ENCODE peak calls at places on chromosome 3, in four cellular contexts. Y is GM23338, Q is IMR-90, Z is neuronal stem cell. B is an unnamed sample. For H3K4me1, the result is how much of the 10 kb centered on the place peaks cover.

GRCh38 chr3:149662240-149662887 is 4.5 kb upstream of the WWTR1 start:
- DNase-seq in Y (no peak), Z (no peak), Q (peak), B (no peak)

GRCh38 chr3:45497963-45498362 is 96.6 kb upstream of the LIMD1 start:
- DNase-seq in Q (no peak), Z (no peak), Y (no peak), B (no peak)

GRCh38 chr3:125280966-125281365 is 68.4 kb upstream of the SLC12A8 start:
- DNase-seq in Z (no peak), Y (peak), Q (peak), B (no peak)

GRCh38 chr3:42117175-42118008 is 26.2 kb downstream of the TRAK1 start:
- DNase-seq in Q (peak), Y (peak), Z (no peak), B (peak)

GRCh38 chr3:185280572-185281365 is 26.9 kb upstream of the EHHADH start:
- DNase-seq in Z (no peak), Q (peak), Y (peak), B (peak)

GRCh38 chr3:30516238-30516637 is 90.2 kb upstream of the TGFBR2 start:
- DNase-seq in Z (no peak), Q (peak), Y (no peak), B (no peak)

GRCh38 chr3:178476886-178477285 is 59.4 kb upstream of the KCNMB2 start:
- DNase-seq in Z (no peak), Y (no peak), Q (no peak), B (no peak)

GRCh38 chr3:49896345-49896744 is 7.3 kb downstream of the MST1R start:
- DNase-seq in Q (no peak), Z (no peak), Y (no peak), B (no peak)

GRCh38 chr3:65265942-65266341 is 578.1 kb upstream of the ADAMTS9 start:
- DNase-seq in Z (no peak), Q (no peak), Y (peak), B (no peak)

GRCh38 chr3:160134964-160135363 is 90.3 kb upstream of the C3orf80 start:
- DNase-seq in Q (peak), Y (no peak), Z (no peak), B (no peak)

GRCh38 chr3:153043729-153044314 is 118.2 kb upstream of the RAP2B start:
- DNase-seq in Q (peak), Y (no peak), Z (no peak), B (no peak)

GRCh38 chr3:55690746-55691540 is 203.8 kb upstream of the WNT5A start:
- DNase-seq in Y (peak), Z (peak), Q (no peak), B (peak)

GRCh38 chr3:24254649-24255048 is 240.0 kb downstream of the THRB start:
- DNase-seq in Q (peak), Y (no peak), Z (no peak), B (no peak)

GRCh38 chr3:10187295-10187876 is 22.7 kb downstream of the IRAK2 start:
- DNase-seq in Z (no peak), Y (peak), Q (no peak), B (no peak)

GRCh38 chr3:182180646-182181385 is 469.1 kb downstream of the SOX2 start:
- DNase-seq in Q (no peak), Y (no peak), Z (peak), B (peak)

GRCh38 chr3:64266065-64266874 is 41.0 kb upstream of the PRICKLE2 start:
- DNase-seq in Z (no peak), Y (no peak), Q (peak), B (no peak)

GRCh38 chr3:120425877-120426276 is 24.9 kb downstream of the FSTL1 start:
- DNase-seq in Z (no peak), Y (no peak), Q (peak), B (no peak)

GRCh38 chr3:101119535-101119934 is 126.3 kb upstream of the ABI3BP start:
- DNase-seq in Y (no peak), Q (peak), Z (no peak), B (no peak)

GRCh38 chr3:63508305-63508704 is 144.2 kb upstream of the SNTN start:
- DNase-seq in Q (no peak), Z (no peak), Y (no peak), B (no peak)

GRCh38 chr3:43995078-43995928 is 246.4 kb upstream of the TOPAZ1 start:
- DNase-seq in Q (no peak), Z (peak), Y (peak), B (peak)

GRCh38 chr3:197331131-197331530 is 32.7 kb upstream of the DLG1 start:
- DNase-seq in Z (no peak), Q (no peak), Y (peak), B (no peak)

GRCh38 chr3:106631378-106632083 is 745.7 kb upstream of the CCDC54 start:
- DNase-seq in Y (no peak), Q (no peak), Z (no peak), B (no peak)

GRCh38 chr3:39907981-39908380 is 98.6 kb downstream of the MYRIP start:
- DNase-seq in Y (no peak), Q (no peak), Z (no peak), B (no peak)

GRCh38 chr3:120855665-120856437 is 52.2 kb upstream of the STXBP5L start:
- DNase-seq in Y (peak), Q (peak), Z (no peak), B (no peak)

GRCh38 chr3:18531662-18532061 is 106.5 kb upstream of the SATB1 start:
- DNase-seq in Z (no peak), Q (no peak), Y (no peak), B (no peak)
- H2AFZ ChIP-seq in Z (no peak), Q (no peak), Y (no peak), B (no peak)

DNA sequence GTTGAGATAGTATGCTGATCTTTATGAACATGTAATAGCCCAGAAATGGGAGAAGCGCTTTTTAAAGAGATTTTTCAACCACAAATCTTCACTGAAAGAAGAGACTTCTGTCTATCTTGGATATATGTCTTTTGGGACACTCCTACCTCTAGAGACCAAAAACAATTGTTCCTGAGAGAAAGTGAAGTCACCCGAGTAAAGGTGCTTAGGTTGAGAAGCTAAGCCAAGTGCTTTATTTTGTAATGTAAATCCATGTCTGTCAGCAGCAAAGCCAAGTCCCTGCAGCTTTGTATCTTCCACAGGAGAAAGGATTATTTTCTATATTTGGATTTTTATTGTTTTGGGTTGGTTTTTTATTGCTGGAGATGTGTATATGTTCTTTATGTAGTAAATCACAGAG is 32.1 kb upstream of the B3GALNT1 start:
- DNase-seq in Y (peak), Z (no peak), Q (no peak), B (no peak)
- H3K4me1 ChIP-seq in Y (under half), Z (under half), Q (under half), B (under half)

DNA sequence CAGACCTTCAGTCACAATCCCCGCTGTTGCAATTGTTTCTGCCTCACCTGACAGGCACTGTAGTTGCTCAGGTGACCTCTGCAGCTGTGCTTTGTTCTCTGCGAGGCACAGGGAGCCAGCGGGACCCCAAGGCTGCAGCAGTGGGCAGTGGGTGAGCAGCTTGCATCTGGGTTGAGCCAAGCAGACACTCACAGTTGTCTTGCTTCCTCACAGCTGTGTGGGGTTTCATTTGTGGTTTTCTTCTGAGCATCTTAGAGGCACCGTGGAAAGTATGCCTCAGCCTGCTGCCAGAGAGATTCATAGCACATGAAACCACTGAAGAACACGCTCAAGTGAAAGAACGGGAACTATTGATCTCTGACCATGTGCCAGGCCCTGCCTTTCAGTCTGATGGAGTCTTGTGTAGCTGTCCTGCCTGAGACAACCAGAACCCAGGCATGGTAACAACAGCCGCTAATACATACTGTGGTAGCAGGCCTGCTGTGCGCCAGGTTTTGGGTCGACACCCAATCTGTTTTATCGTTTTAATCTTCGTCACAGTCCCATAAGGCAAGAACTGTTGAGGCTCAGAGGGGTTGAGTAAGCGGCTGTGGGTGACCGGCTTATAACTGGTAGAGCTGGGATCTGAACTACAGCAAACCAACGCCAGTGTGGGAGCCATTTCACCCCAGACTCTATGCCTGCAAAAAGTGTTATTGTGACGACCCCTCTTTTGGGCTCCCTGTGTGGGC is 33.4 kb downstream of the GRK7 start:
- DNase-seq in Q (no peak), Y (no peak), Z (no peak), B (no peak)
- H2AFZ ChIP-seq in Q (peak), Y (peak), Z (peak), B (peak)

DNA sequence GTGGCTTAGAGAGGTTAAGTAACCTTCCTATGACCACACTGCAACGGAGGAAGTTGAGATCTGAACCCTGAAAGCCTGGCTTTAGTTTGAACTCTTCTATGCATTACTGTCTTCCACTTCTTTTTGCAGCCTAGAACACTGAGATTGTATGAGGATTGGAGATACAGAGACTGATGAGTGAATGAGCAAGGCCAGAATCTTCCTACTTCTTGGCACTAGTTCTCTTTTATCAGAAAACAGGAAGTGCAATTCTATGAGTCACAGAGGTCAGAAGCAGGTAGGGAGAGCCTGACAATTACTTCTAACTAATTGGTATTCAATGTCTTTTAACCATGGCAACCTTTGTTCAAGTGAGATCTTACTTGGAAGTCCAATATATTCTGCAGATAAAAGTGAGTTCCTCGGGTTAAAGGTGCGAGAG is 219.0 kb downstream of the SHQ1 start:
- DNase-seq in Q (no peak), Z (no peak), Y (no peak), B (no peak)
- H3K4me1 ChIP-seq in Q (under half), Z (under half), Y (under half), B (under half)

DNA sequence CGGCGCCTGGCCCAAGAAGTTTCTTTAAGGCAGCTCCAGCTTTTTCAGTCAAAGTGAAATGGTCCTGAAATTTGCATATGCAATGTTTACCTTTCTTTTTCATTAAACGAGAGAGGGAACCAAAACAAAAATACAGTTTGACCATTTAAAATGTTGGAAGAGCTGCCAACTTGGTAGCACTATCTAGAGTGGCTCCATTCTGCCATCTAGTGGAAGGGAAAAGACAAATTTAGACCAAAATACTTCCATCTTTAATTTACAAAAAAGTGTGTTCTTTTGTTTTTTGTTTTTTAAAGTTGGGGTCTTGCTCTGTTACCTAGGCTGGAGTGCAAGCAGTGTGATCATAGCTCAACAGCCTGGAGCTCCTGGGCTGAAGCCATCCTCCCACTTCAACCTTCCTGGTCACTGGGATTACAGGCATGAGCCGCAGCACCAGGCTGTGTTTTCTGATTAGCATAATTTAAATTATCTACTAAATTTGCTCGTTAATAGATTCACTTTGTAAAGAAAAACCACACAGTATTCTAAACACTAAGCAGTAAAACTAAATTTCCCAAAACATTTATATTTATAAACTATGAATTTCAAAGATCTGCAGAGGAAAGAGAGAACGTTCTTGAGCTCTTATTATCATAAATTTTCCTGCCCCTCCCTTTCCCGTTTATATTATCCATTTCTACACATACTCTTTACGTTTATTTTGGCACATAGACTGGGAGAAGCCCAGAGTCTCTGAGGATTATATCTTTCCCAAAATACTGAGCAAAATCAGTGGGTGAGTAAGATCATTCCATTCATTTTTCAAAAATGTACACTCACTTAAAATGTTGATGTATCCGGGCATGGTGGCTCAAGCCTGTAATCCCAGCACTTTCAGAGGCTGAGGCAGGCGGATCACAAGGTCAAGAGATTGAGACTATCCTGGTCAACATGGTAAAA is 15.4 kb upstream of the RFC4 start:
- DNase-seq in Q (peak), Y (peak), Z (no peak), B (peak)
- H2AFZ ChIP-seq in Q (peak), Y (no peak), Z (peak), B (no peak)

GRCh38 chr3:71247221-71247947 is 336.1 kb downstream of the FOXP1 start:
- DNase-seq in Q (peak), Z (no peak), Y (peak), B (peak)

GRCh38 chr3:71244153-71245051 is 339.1 kb downstream of the FOXP1 start:
- DNase-seq in Q (peak), Z (no peak), Y (no peak), B (peak)

GRCh38 chr3:71245971-71246860 is 337.3 kb downstream of the FOXP1 start:
- DNase-seq in Y (no peak), Z (no peak), Q (no peak), B (peak)

GRCh38 chr3:71243230-71243629 is 340.3 kb downstream of the FOXP1 start:
- DNase-seq in Q (no peak), Y (no peak), Z (no peak), B (no peak)

DNA sequence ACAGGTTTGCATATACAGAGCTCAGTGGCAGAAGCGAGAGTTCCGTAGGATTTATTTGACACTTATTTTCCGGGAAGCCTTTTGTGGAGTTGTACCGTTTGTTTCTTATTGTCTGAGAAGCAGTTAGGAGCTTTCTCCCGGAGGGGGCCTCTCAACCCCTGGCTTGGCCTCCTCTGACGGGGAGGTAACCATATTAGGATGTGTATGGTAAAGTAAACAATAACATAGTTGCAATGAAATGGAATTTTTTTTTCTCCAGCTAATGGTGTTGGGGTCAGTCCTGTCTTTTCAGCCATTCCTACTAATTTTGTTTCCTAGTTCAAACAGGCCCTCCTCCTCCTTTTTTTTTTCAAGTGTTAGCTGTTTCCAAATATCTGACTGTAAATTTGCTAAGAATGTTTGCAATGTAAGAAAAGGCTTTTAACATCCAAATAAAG is 338.5 kb downstream of the FOXP1 start:
- DNase-seq in Y (peak), Z (no peak), Q (peak), B (peak)
- H3K4me1 ChIP-seq in Y (half or more), Z (under half), Q (under half), B (half or more)

GRCh38 chr3:13040381-13041074 is 32.7 kb downstream of the IQSEC1 start:
- DNase-seq in Z (no peak), Q (no peak), Y (no peak), B (peak)
- H2AFZ ChIP-seq in Z (no peak), Q (no peak), Y (no peak), B (no peak)

GRCh38 chr3:128484404-128485282 is 8.4 kb downstream of the GATA2 start:
- DNase-seq in Q (no peak), Y (peak), Z (no peak), B (peak)
- H3K4me1 ChIP-seq in Q (under half), Y (half or more), Z (under half), B (half or more)